ENCODE peak calls at places on chromosomes 4 and X, in ten cellular contexts. L is NCI-H774; P is endodermal cell; C is mucosa of descending colon; Q is head of caudate nucleus; A is effector CD4-positive, alpha-beta T cell; O is keratinocyte; F is amniotic stem cell; X is T-helper 1 cell; S is IMR-90. D is an unnamed sample.

GRCh38 chr4:110840221-110840654 is 217.4 kb upstream of the PITX2 start:
- DNase-seq in L (no peak), P (no peak), C (no peak), Q (no peak), A (no peak), O (no peak), F (peak), X (no peak), S (peak), D (no peak)

GRCh38 chrX:41022579-41022978 is 62.7 kb upstream of the USP9X start:
- DNase-seq in L (no peak), P (no peak), C (no peak), Q (no peak), A (no peak), O (peak), F (no peak), X (no peak), S (peak), D (no peak)

GRCh38 chrX:45710081-45710801 is 509.6 kb upstream of the DIPK2B start:
- DNase-seq in L (no peak), P (no peak), C (no peak), Q (no peak), A (no peak), O (peak), F (peak), X (no peak), S (peak), D (no peak)

GRCh38 chr4:109078724-109079123 is 223.7 kb downstream of the COL25A1 start:
- DNase-seq in L (no peak), P (no peak), C (no peak), Q (no peak), A (no peak), O (no peak), F (no peak), X (no peak), S (peak), D (no peak)

GRCh38 chrX:9614016-9614415 is 149.2 kb downstream of the TBL1X start:
- DNase-seq in L (no peak), P (no peak), C (no peak), Q (no peak), A (no peak), O (no peak), F (no peak), X (no peak), S (peak), D (no peak)

GRCh38 chr4:1175635-1176229 is 3.3 kb upstream of the SPON2 start:
- DNase-seq in L (no peak), P (no peak), C (peak), Q (no peak), A (no peak), O (no peak), F (no peak), X (no peak), S (no peak), D (no peak)

GRCh38 chrX:68307767-68308166 is 125.5 kb downstream of the OPHN1 start:
- DNase-seq in L (no peak), P (no peak), C (no peak), Q (no peak), A (no peak), O (peak), F (peak), X (no peak), S (peak), D (no peak)

GRCh38 chrX:77785400-77785745 is 643 bp downstream of the ATRX start:
- DNase-seq in L (no peak), P (peak), C (no peak), Q (peak), A (no peak), O (no peak), F (no peak), X (no peak), S (peak), D (peak)

GRCh38 chrX:70087857-70088256 is 25.6 kb downstream of the OTUD6A start:
- DNase-seq in L (no peak), P (no peak), C (no peak), Q (no peak), A (no peak), O (no peak), F (no peak), X (no peak), S (peak), D (no peak)

GRCh38 chr4:76200771-76201224 is 12.8 kb downstream of the SCARB2 start:
- DNase-seq in L (peak), P (no peak), C (peak), Q (no peak), A (no peak), O (no peak), F (no peak), X (no peak), S (no peak), D (no peak)

GRCh38 chr4:116500225-116500624 is 585.2 kb downstream of the TRAM1L1 start:
- DNase-seq in L (no peak), P (no peak), C (no peak), Q (no peak), A (no peak), O (no peak), F (no peak), X (no peak), S (no peak), D (no peak)

GRCh38 chr4:38967260-38968095 is 64.7 kb downstream of the TMEM156 start:
- DNase-seq in L (no peak), P (no peak), C (no peak), Q (no peak), A (no peak), O (no peak), F (peak), X (no peak), S (peak), D (no peak)

GRCh38 chr4:19437008-19437407 is 814.7 kb upstream of the SLIT2 start:
- DNase-seq in L (no peak), P (no peak), C (no peak), Q (no peak), A (no peak), O (no peak), F (no peak), X (no peak), S (no peak), D (no peak)

GRCh38 chr4:100206850-100207249 is 16.6 kb upstream of the DDIT4L start:
- DNase-seq in L (no peak), P (no peak), C (no peak), Q (no peak), A (no peak), O (no peak), F (no peak), X (no peak), S (no peak), D (no peak)

GRCh38 chr4:15702941-15703403 is at the start of gene BST1:
- DNase-seq in L (no peak), P (peak), C (peak), Q (peak), A (peak), O (no peak), F (no peak), X (peak), S (peak), D (peak)

GRCh38 chr4:77187231-77187630 is 30.2 kb downstream of the CCNG2 start:
- DNase-seq in L (peak), P (no peak), C (no peak), Q (no peak), A (no peak), O (no peak), F (no peak), X (no peak), S (no peak), D (no peak)

GRCh38 chrX:2640436-2641150 is 50.5 kb upstream of the CD99 start:
- DNase-seq in L (no peak), P (peak), C (no peak), Q (no peak), A (no peak), O (no peak), F (no peak), X (no peak), S (no peak), D (no peak)

GRCh38 chrX:132961511-132961910 is 3.1 kb upstream of the HS6ST2 start:
- DNase-seq in L (no peak), P (no peak), C (no peak), Q (no peak), A (no peak), O (no peak), F (no peak), X (no peak), S (no peak), D (no peak)

GRCh38 chr4:119930546-119930945 is 136.1 kb downstream of the MAD2L1 start:
- DNase-seq in L (no peak), P (no peak), C (no peak), Q (no peak), A (no peak), O (no peak), F (no peak), X (no peak), S (peak), D (no peak)

GRCh38 chr4:164572877-164573279 is 181.1 kb upstream of the SMIM31 start:
- DNase-seq in L (no peak), P (no peak), C (no peak), Q (no peak), A (no peak), O (peak), F (no peak), X (no peak), S (no peak), D (no peak)

GRCh38 chr4:141027421-141027820 is 105.8 kb downstream of the RNF150 start:
- DNase-seq in L (no peak), P (no peak), C (no peak), Q (no peak), A (no peak), O (no peak), F (no peak), X (no peak), S (peak), D (no peak)

GRCh38 chr4:176302283-176303275 is 17.2 kb upstream of the SPCS3 start:
- DNase-seq in L (no peak), P (no peak), C (no peak), Q (no peak), A (no peak), O (no peak), F (peak), X (no peak), S (peak), D (no peak)

GRCh38 chr4:39933689-39934590 is 43.8 kb downstream of the PDS5A start:
- DNase-seq in L (no peak), P (no peak), C (no peak), Q (no peak), A (no peak), O (no peak), F (no peak), X (no peak), S (peak), D (no peak)

GRCh38 chrX:133983974-133984578 is 1.3 kb downstream of the GPC3 start:
- DNase-seq in L (no peak), P (peak), C (peak), Q (no peak), A (no peak), O (no peak), F (no peak), X (no peak), S (no peak), D (no peak)

D was measured in pancreas.